ENCODE peak calls at places on chromosomes 11 and 22, in five cellular contexts. One of them, this sample, is unnamed.

GRCh38 chr11:129061466-129062194 is 119.0 kb upstream of the TP53AIP1 start:
- DNase-seq in H1: no peak
- DNase-seq in NT2/D1: no peak
- DNase-seq in GM12878: no peak
- DNase-seq in HepG2: no peak
- DNase-seq in this sample: no peak

GRCh38 chr11:67355023-67355793 is 1.9 kb upstream of the POLD4 start:
- DNase-seq in NT2/D1: no peak
- DNase-seq in H1: no peak
- DNase-seq in GM12878: no peak
- DNase-seq in HepG2: no peak
- DNase-seq in this sample: no peak

GRCh38 chr11:104531075-104531474 is 367.1 kb upstream of the PDGFD start:
- DNase-seq in NT2/D1: no peak
- DNase-seq in HepG2: peak
- DNase-seq in GM12878: no peak
- DNase-seq in H1: peak
- DNase-seq in this sample: peak

GRCh38 chr22:24423519-24424000 is 3.8 kb upstream of the ADORA2A start:
- DNase-seq in H1: no peak
- DNase-seq in HepG2: no peak
- DNase-seq in GM12878: no peak
- DNase-seq in NT2/D1: no peak
- DNase-seq in this sample: peak

GRCh38 chr22:23369054-23369685 is 188.9 kb downstream of the BCR start:
- DNase-seq in HepG2: no peak
- DNase-seq in H1: no peak
- DNase-seq in GM12878: no peak
- DNase-seq in NT2/D1: no peak
- DNase-seq in this sample: no peak

GRCh38 chr11:95144313-95145235 is 54.9 kb downstream of the ENDOD1 start:
- DNase-seq in HepG2: no peak
- DNase-seq in GM12878: no peak
- DNase-seq in H1: no peak
- DNase-seq in NT2/D1: no peak
- DNase-seq in this sample: no peak

GRCh38 chr11:64305691-64306562 is 603 bp downstream of the ESRRA start:
- DNase-seq in NT2/D1: peak
- DNase-seq in HepG2: peak
- DNase-seq in H1: no peak
- DNase-seq in GM12878: no peak
- DNase-seq in this sample: no peak

GRCh38 chr22:44186737-44187136 is 6.0 kb downstream of the PARVG start:
- DNase-seq in H1: no peak
- DNase-seq in GM12878: no peak
- DNase-seq in HepG2: no peak
- DNase-seq in NT2/D1: no peak
- DNase-seq in this sample: no peak

GRCh38 chr11:48011125-48012050 is 31.0 kb downstream of the PTPRJ start:
- DNase-seq in NT2/D1: no peak
- DNase-seq in HepG2: no peak
- DNase-seq in H1: no peak
- DNase-seq in GM12878: no peak
- DNase-seq in this sample: no peak

GRCh38 chr11:88535916-88536547 is 198.5 kb upstream of the CTSC start:
- DNase-seq in GM12878: no peak
- DNase-seq in HepG2: peak
- DNase-seq in NT2/D1: no peak
- DNase-seq in H1: no peak
- DNase-seq in this sample: no peak

GRCh38 chr22:50481440-50482106 is at the start of gene ADM2:
- DNase-seq in H1: no peak
- DNase-seq in NT2/D1: no peak
- DNase-seq in HepG2: peak
- DNase-seq in GM12878: no peak
- DNase-seq in this sample: no peak

GRCh38 chr11:33507967-33508366 is 192.7 kb downstream of the C11orf91 start:
- DNase-seq in NT2/D1: no peak
- DNase-seq in HepG2: peak
- DNase-seq in H1: no peak
- DNase-seq in GM12878: no peak
- DNase-seq in this sample: peak

GRCh38 chr11:2891291-2891690 is 5.7 kb upstream of the CDKN1C start:
- DNase-seq in NT2/D1: no peak
- DNase-seq in GM12878: no peak
- DNase-seq in H1: no peak
- DNase-seq in HepG2: no peak
- DNase-seq in this sample: no peak
- TF ChIP-seq SUZ12 in NT2/D1: no peak
- TF ChIP-seq SUZ12 in GM12878: no peak
- TF ChIP-seq SUZ12 in H1: no peak
- TF ChIP-seq SUZ12 in HepG2: no peak
- TF ChIP-seq SUZ12 in this sample: no peak

GRCh38 chr11:123561046-123561781 is 93.2 kb downstream of the SCN3B start:
- DNase-seq in HepG2: peak
- DNase-seq in H1: no peak
- DNase-seq in GM12878: no peak
- DNase-seq in NT2/D1: no peak
- DNase-seq in this sample: peak

GRCh38 chr11:123559418-123559817 is 95.0 kb downstream of the SCN3B start:
- DNase-seq in H1: no peak
- DNase-seq in HepG2: no peak
- DNase-seq in NT2/D1: no peak
- DNase-seq in GM12878: no peak
- DNase-seq in this sample: no peak

GRCh38 chr11:123558536-123559315 is 95.7 kb downstream of the SCN3B start:
- DNase-seq in HepG2: no peak
- DNase-seq in NT2/D1: no peak
- DNase-seq in H1: no peak
- DNase-seq in GM12878: no peak
- DNase-seq in this sample: no peak

GRCh38 chr11:123562166-123562565 is 92.3 kb downstream of the SCN3B start:
- DNase-seq in NT2/D1: no peak
- DNase-seq in HepG2: no peak
- DNase-seq in H1: no peak
- DNase-seq in GM12878: no peak
- DNase-seq in this sample: no peak

GRCh38 chr11:123560001-123560400 is 94.4 kb downstream of the SCN3B start:
- DNase-seq in H1: no peak
- DNase-seq in NT2/D1: no peak
- DNase-seq in GM12878: no peak
- DNase-seq in HepG2: no peak
- DNase-seq in this sample: no peak
- TF ChIP-seq SUZ12 in H1: no peak
- TF ChIP-seq SUZ12 in NT2/D1: no peak
- TF ChIP-seq SUZ12 in GM12878: no peak
- TF ChIP-seq SUZ12 in HepG2: no peak
- TF ChIP-seq SUZ12 in this sample: no peak

GRCh38 chr22:40502919-40503318 is 132.5 kb downstream of the SGSM3 start:
- DNase-seq in GM12878: no peak
- DNase-seq in H1: no peak
- DNase-seq in NT2/D1: no peak
- DNase-seq in HepG2: no peak
- DNase-seq in this sample: no peak

GRCh38 chr22:40504285-40505249 is 132.0 kb downstream of the MRTFA start:
- DNase-seq in NT2/D1: no peak
- DNase-seq in GM12878: no peak
- DNase-seq in HepG2: no peak
- DNase-seq in H1: no peak
- DNase-seq in this sample: no peak

GRCh38 chr22:40499187-40499753 is 128.9 kb downstream of the SGSM3 start:
- DNase-seq in H1: peak
- DNase-seq in GM12878: peak
- DNase-seq in NT2/D1: no peak
- DNase-seq in HepG2: peak
- DNase-seq in this sample: no peak

GRCh38 chr22:40498454-40499186 is 128.2 kb downstream of the SGSM3 start:
- DNase-seq in NT2/D1: peak
- DNase-seq in HepG2: peak
- DNase-seq in H1: peak
- DNase-seq in GM12878: no peak
- DNase-seq in this sample: no peak
- TF ChIP-seq SUZ12 in NT2/D1: no peak
- TF ChIP-seq SUZ12 in HepG2: no peak
- TF ChIP-seq SUZ12 in H1: no peak
- TF ChIP-seq SUZ12 in GM12878: no peak
- TF ChIP-seq SUZ12 in this sample: no peak

GRCh38 chr22:49364398-49364797 is 463.3 kb downstream of the BRD1 start:
- DNase-seq in GM12878: no peak
- DNase-seq in HepG2: no peak
- DNase-seq in H1: no peak
- DNase-seq in NT2/D1: no peak
- DNase-seq in this sample: no peak

GRCh38 chr22:49360746-49361145 is 466.9 kb downstream of the BRD1 start:
- DNase-seq in H1: no peak
- DNase-seq in GM12878: no peak
- DNase-seq in HepG2: no peak
- DNase-seq in NT2/D1: no peak
- DNase-seq in this sample: no peak

GRCh38 chr22:49363526-49364230 is 464.0 kb downstream of the BRD1 start:
- DNase-seq in GM12878: no peak
- DNase-seq in NT2/D1: no peak
- DNase-seq in HepG2: no peak
- DNase-seq in H1: no peak
- DNase-seq in this sample: no peak

GRCh38 chr22:49361164-49361563 is 466.5 kb downstream of the BRD1 start:
- DNase-seq in HepG2: no peak
- DNase-seq in GM12878: no peak
- DNase-seq in NT2/D1: no peak
- DNase-seq in H1: no peak
- DNase-seq in this sample: no peak

DNA sequence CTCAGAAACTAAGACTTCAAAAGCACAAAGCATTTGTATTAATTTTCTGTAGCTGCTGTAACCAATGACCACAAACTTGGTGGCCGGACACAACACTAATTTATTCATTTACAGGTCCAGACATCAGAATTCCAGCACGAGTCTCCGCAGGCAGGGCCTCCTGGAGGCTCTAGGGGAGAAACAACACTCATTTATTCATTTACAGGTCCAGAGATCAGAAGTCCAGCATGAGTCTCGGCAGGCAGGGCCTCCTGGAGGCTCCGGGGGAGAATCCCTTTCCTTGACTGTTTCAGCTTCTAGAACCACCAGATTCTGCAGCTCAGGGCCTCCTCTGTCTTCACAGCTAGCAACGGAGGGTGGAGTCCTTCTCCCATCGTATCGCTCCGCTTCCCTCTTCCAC is 465.3 kb downstream of the BRD1 start:
- DNase-seq in NT2/D1: no peak
- DNase-seq in GM12878: no peak
- DNase-seq in HepG2: no peak
- DNase-seq in H1: no peak
- DNase-seq in this sample: no peak
- TF ChIP-seq SUZ12 in NT2/D1: no peak
- TF ChIP-seq SUZ12 in GM12878: no peak
- TF ChIP-seq SUZ12 in HepG2: no peak
- TF ChIP-seq SUZ12 in H1: no peak
- TF ChIP-seq SUZ12 in this sample: no peak

DNA sequence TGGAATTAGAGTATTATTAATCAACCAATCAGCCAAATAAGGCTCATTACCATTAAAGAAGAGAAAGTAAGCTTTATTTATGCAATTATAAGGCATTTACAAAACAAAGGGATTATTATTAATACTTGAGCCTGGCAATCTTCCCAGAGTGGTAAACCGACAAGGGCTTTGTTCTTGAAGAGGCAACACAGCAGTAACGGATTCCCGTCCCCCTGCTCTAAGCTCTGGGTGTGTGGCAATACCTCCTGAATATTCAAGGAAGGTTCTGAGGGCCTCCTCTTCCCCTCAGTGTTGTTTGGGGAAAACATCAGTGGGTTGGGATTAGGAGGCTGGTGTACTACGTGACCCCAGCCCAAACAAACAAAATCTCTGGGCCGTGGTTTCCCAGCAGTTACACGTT is 176.5 kb downstream of the TENM4 start:
- DNase-seq in NT2/D1: peak
- DNase-seq in HepG2: no peak
- DNase-seq in H1: no peak
- DNase-seq in GM12878: no peak
- DNase-seq in this sample: no peak
- TF ChIP-seq SUZ12 in NT2/D1: no peak
- TF ChIP-seq SUZ12 in HepG2: no peak
- TF ChIP-seq SUZ12 in H1: no peak
- TF ChIP-seq SUZ12 in GM12878: no peak
- TF ChIP-seq SUZ12 in this sample: no peak

GRCh38 chr22:36360871-36361383 is 26.8 kb downstream of the MYH9 start:
- DNase-seq in H1: no peak
- DNase-seq in HepG2: no peak
- DNase-seq in NT2/D1: no peak
- DNase-seq in GM12878: no peak
- DNase-seq in this sample: no peak
- TF ChIP-seq SUZ12 in H1: no peak
- TF ChIP-seq SUZ12 in HepG2: no peak
- TF ChIP-seq SUZ12 in NT2/D1: no peak
- TF ChIP-seq SUZ12 in GM12878: no peak
- TF ChIP-seq SUZ12 in this sample: no peak

DNA sequence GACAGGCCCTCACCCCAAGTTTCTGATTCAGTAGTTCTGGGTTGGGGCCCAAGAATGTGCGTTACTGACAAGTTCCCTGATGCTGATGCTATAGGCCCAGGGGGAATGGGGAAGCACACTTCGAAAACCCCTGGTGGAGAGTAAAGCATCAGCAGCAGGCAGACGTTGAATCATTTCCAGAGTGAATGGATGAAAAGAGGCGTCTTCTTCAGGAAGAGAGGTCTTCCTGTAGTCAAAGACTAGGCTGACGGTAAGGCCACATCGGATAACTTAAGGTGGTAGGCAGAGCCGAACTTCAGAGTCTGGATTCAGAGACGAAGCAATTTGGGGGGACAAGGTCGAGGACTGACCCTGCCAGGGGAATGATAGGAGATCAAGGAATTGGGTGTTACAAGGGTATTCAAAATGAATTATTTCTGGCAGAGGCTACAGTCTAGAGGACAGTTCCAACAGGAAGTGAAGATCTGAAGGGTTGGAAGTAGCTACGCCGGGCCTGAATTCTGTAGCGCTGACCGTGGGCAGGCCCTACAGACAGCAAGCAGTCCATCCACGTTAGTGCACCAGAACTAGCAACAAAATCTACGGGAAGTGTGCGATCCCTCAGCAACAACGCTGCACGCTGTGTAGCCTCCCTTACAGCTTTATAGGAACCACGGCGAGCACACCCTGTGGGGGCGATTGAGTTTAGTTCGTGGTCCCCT is 862 bp upstream of the CENATAC start:
- DNase-seq in GM12878: peak
- DNase-seq in H1: no peak
- DNase-seq in HepG2: peak
- DNase-seq in NT2/D1: no peak
- DNase-seq in this sample: peak
- TF ChIP-seq SUZ12 in GM12878: no peak
- TF ChIP-seq SUZ12 in H1: no peak
- TF ChIP-seq SUZ12 in HepG2: no peak
- TF ChIP-seq SUZ12 in NT2/D1: no peak
- TF ChIP-seq SUZ12 in this sample: no peak

This sample was measured in HEK293T.